ENCODE peak calls at places on chromosomes 2 and 18, in four cellular contexts. S, Q, R and B are unnamed samples. For H3K9me3, the result is how much of the 10 kb centered on the place peaks cover.

GRCh38 chr18:63155910-63156773 is 163.4 kb downstream of the BCL2 start:
- DNase-seq in Q (no peak), S (no peak), R (no peak), B (no peak)

GRCh38 chr18:9029131-9029530 is 73.4 kb upstream of the NDUFV2 start:
- DNase-seq in S (no peak), Q (no peak), R (no peak), B (no peak)

GRCh38 chr18:6414118-6414722 is 491 bp downstream of the L3MBTL4 start:
- DNase-seq in Q (peak), R (no peak), S (peak), B (peak)

GRCh38 chr2:12759248-12759647 is 42.5 kb downstream of the TRIB2 start:
- DNase-seq in S (no peak), R (no peak), Q (no peak), B (no peak)

GRCh38 chr2:32680937-32681336 is 53.1 kb downstream of the TTC27 start:
- DNase-seq in S (no peak), Q (no peak), R (no peak), B (no peak)

GRCh38 chr18:48540329-48541025 is 1.6 kb downstream of the CTIF start:
- DNase-seq in S (peak), R (peak), Q (peak), B (peak)

GRCh38 chr2:130251865-130252620 is 53.8 kb upstream of the TUBA3E start:
- DNase-seq in S (no peak), R (no peak), Q (peak), B (no peak)

GRCh38 chr2:28188436-28188835 is 204.2 kb upstream of the FOSL2 start:
- DNase-seq in Q (no peak), R (no peak), S (no peak), B (no peak)

GRCh38 chr18:48641981-48642380 is 103.2 kb downstream of the CTIF start:
- DNase-seq in Q (no peak), R (no peak), S (no peak), B (no peak)

GRCh38 chr2:76895469-76895868 is 626.7 kb downstream of the LRRTM4 start:
- DNase-seq in Q (no peak), S (no peak), R (no peak), B (no peak)

GRCh38 chr2:28378679-28379392 is 13.8 kb upstream of the FOSL2 start:
- DNase-seq in S (no peak), R (no peak), Q (no peak), B (no peak)

GRCh38 chr2:16293398-16293797 is 353.0 kb downstream of the MYCN start:
- DNase-seq in Q (no peak), S (no peak), R (no peak), B (no peak)

GRCh38 chr2:12456293-12457151 is 260.2 kb upstream of the TRIB2 start:
- DNase-seq in S (peak), R (peak), Q (peak), B (peak)

GRCh38 chr2:137252934-137253333 is 487.6 kb downstream of the THSD7B start:
- DNase-seq in Q (no peak), S (no peak), R (no peak), B (no peak)

GRCh38 chr2:33671198-33671597 is 72.1 kb upstream of the FAM98A start:
- DNase-seq in Q (no peak), S (no peak), R (no peak), B (no peak)

DNA sequence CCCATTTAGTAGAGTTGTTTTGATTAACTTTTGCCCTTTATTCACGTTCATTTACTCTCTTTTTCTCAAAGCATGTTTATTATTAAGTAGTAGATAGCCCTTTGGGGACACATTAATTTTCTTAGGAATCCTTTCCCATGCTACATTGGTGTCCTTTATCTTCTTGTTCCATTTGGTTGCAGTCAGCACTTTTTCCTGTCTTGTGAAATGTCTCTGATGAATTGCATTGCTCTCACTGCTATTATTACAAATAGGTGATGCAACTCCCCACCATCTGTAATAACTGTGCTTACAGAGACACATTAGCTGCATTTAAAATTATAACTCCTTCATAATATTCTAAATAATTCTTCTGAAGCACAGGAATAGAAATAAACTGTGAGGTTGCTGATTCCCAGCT is 428.4 kb upstream of the CNTNAP5 start:
- DNase-seq in Q (no peak), R (no peak), S (no peak), B (no peak)
- H3K9me3 ChIP-seq in Q (under half), R (under half), S (under half), B (under half)

GRCh38 chr2:3387011-3387410 is 7.5 kb downstream of the TRAPPC12 start:
- DNase-seq in R (no peak), Q (no peak), S (no peak), B (no peak)

GRCh38 chr2:3387644-3388411 is 8.3 kb downstream of the TRAPPC12 start:
- DNase-seq in S (no peak), R (no peak), Q (no peak), B (peak)

GRCh38 chr2:3388412-3388738 is 8.9 kb downstream of the TRAPPC12 start:
- DNase-seq in R (no peak), Q (no peak), S (no peak), B (no peak)

GRCh38 chr2:3389193-3389592 is 9.7 kb downstream of the TRAPPC12 start:
- DNase-seq in R (no peak), Q (no peak), S (no peak), B (no peak)

GRCh38 chr2:3386448-3386958 is 7.0 kb downstream of the TRAPPC12 start:
- DNase-seq in R (no peak), S (no peak), Q (no peak), B (no peak)
- H3K27ac ChIP-seq in R (no peak), S (no peak), Q (no peak), B (no peak)

GRCh38 chr2:2837768-2838547 is 506.9 kb upstream of the MYT1L start:
- DNase-seq in Q (peak), R (no peak), S (no peak), B (no peak)

GRCh38 chr2:2839393-2840096 is 508.5 kb upstream of the MYT1L start:
- DNase-seq in S (no peak), R (no peak), Q (peak), B (no peak)

GRCh38 chr2:2838548-2838845 is 507.4 kb upstream of the MYT1L start:
- DNase-seq in R (no peak), S (no peak), Q (no peak), B (no peak)

GRCh38 chr2:2840681-2841300 is 509.7 kb upstream of the MYT1L start:
- DNase-seq in R (no peak), S (no peak), Q (no peak), B (no peak)

DNA sequence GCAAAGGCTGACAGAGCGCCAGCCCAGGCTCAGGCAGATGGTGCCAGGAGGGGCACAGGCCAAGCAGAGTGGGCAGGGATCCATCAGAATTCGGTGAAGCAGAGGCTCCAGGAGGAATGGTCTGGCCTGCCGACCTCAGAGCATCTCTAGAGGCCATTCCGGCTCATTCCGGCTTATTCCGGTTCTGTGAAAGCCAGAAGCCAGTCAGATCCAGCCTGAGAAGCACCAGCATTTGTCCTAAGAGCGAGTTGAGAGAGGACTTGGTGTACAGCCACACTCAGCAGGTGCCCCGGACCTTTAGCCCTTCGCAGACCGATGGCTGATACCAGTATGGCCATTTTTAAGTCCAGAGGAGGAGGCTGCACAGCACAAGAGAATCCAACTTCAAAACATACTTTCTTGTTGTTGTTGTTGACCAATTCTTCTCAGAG is 509.0 kb upstream of the MYT1L start:
- DNase-seq in S (no peak), R (no peak), Q (peak), B (no peak)
- H3K9me3 ChIP-seq in S (under half), R (under half), Q (under half), B (under half)

GRCh38 chr2:101970901-101971300 is 20.9 kb upstream of the IL1R2 start:
- DNase-seq in S (no peak), R (no peak), Q (no peak), B (no peak)

GRCh38 chr2:101974663-101975062 is 17.1 kb upstream of the IL1R2 start:
- DNase-seq in R (no peak), S (no peak), Q (no peak), B (no peak)

GRCh38 chr2:101969723-101970122 is 22.0 kb upstream of the IL1R2 start:
- DNase-seq in R (no peak), S (no peak), Q (no peak), B (no peak)

GRCh38 chr2:101972621-101973434 is 18.9 kb upstream of the IL1R2 start:
- DNase-seq in Q (no peak), S (peak), R (no peak), B (no peak)

DNA sequence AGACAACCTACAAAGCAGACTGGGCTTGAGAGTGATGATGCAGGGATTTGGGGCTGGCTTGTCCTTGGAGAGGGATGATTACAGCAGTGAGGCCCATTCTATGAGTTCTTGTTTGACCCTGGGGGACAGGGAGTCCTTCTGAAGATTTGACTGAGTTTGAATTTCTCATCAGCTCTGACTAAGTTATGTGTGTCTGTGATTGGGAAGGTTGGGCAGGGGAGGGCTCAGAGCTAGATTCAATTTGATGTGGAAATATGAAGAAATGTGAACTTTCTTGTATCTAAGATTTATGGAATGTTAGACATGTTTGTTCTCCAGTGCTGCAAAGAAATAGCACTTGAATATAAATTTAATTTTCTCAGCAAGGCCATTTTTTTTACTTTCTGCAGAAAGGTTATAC is 19.9 kb upstream of the IL1R2 start:
- DNase-seq in Q (no peak), R (no peak), S (no peak), B (no peak)
- H3K27ac ChIP-seq in Q (no peak), R (no peak), S (no peak), B (no peak)

GRCh38 chr18:35240664-35241522 is at the start of gene ZNF397:
- DNase-seq in R (peak), Q (peak), S (peak), B (peak)

GRCh38 chr18:35239314-35239713 is 1.5 kb upstream of the ZNF397 start:
- DNase-seq in R (no peak), Q (no peak), S (no peak), B (no peak)

GRCh38 chr18:35244671-35245070 is 3.8 kb downstream of the ZNF397 start:
- DNase-seq in Q (no peak), R (no peak), S (no peak), B (no peak)

GRCh38 chr18:35241523-35241804 is 630 bp downstream of the ZNF397 start:
- DNase-seq in S (no peak), Q (no peak), R (no peak), B (no peak)

GRCh38 chr18:35242426-35242825 is 1.6 kb downstream of the ZNF397 start:
- DNase-seq in Q (no peak), R (no peak), S (no peak), B (no peak)
- H3K9me3 ChIP-seq in Q (under half), R (half or more), S (under half), B (under half)

GRCh38 chr2:96537734-96538486 is 1.4 kb downstream of the ARID5A start:
- DNase-seq in Q (no peak), S (no peak), R (no peak), B (peak)
- H3K27ac ChIP-seq in Q (peak), S (peak), R (peak), B (peak)

GRCh38 chr2:2825062-2825461 is 494.0 kb upstream of the MYT1L start:
- DNase-seq in R (no peak), Q (no peak), S (no peak), B (no peak)

GRCh38 chr2:2824588-2824987 is 493.5 kb upstream of the MYT1L start:
- DNase-seq in R (no peak), Q (no peak), S (no peak), B (no peak)

GRCh38 chr2:2825516-2826208 is 494.6 kb upstream of the MYT1L start:
- DNase-seq in R (no peak), Q (peak), S (no peak), B (no peak)

GRCh38 chr2:2822143-2822542 is 491.1 kb upstream of the MYT1L start:
- DNase-seq in S (no peak), Q (no peak), R (no peak), B (no peak)

DNA sequence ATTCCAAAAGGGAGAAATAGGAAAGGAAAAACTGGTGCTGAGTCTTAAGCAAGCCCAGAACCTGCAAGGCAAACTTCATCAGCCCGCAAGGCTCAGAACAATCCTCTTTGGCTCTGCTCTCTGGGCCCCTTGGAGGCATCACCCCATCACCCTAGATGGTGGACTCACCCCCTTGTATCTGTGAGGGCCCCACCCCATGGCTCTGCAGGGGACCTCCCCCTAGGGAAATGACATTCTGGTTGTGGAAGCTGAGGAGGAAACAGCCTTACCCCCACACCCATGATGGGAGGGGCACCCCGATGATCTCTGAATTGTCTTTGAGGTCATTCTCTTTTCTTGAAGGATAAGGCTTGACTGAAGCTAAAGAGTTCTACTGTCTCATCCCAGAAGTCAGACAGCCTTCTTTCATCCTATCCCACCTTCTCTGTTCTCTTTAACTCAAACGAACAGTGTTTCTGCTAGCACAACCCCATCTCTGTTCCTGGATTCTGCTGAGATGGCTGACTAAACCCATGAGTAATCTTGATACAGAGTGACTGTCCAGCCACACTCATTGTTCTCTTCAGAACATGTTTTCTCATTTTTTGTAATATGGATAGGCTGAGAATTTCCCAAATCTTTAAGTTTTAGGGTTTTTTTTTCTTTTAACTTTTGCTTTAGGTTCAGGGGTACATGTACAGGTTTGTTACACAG is 492.1 kb upstream of the MYT1L start:
- DNase-seq in S (no peak), R (no peak), Q (no peak), B (no peak)
- H3K9me3 ChIP-seq in S (under half), R (under half), Q (under half), B (under half)

DNA sequence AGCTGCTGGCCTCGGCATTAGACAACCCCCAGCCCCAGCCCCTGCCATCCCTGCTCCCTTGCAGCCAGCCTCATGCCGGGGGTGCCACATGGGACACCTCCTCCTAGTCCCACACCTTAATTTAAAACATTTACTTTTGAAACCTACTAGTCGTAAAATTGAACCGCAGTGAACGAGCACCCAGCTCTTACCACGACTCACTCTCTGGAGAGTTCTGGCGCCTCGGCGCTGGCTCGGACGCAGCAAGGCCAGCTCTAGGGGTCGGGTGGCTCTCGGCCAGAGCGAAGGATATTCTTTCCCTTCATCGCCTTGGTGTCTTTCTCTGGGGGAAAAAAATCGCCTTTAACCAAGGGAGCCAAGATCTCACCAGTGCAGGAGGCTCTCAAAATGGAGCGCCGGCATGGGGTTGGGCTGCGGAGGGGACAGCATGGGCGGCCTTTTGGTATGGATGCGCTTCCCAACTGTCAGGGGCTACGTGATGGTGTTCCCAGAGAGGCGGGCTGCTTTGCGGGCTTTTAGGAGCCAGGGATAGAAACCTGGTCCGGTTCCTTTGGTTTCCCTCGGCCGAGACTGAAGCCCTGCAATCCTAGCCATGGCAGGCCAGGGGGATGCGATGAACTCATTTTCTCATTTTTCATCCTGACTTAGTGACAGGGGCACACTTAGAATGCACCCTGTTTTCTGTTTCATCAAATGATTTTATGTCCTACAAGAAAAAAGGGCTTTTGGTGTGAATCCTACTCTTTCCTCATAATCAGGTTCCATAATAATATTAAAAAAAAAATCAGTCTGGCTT is 2.0 kb downstream of the HPCAL1 start:
- DNase-seq in S (no peak), R (no peak), Q (no peak), B (no peak)
- H3K27ac ChIP-seq in S (no peak), R (peak), Q (peak), B (peak)

GRCh38 chr2:117057021-117057420 is 757.5 kb upstream of the DDX18 start:
- DNase-seq in R (no peak), Q (no peak), S (no peak), B (no peak)
- H3K9me3 ChIP-seq in R (under half), Q (under half), S (under half), B (under half)